ENCODE peak calls at places on chromosomes 1 and 21, in seven cellular contexts. Q is activated T-helper 1 cell treated with anti-CD3 and anti-CD28 coated beads, Interleukin-12 subunit alpha, Interleukin-12 subunit beta, Interleukin-2, Interleukin-4 antibody, amounts not matched to agents 30 ng/mL and 10 ng/mL and 1 ng/mL, durations not matched to agents 14 hours and 24 hours and 36 hours; H is tibial artery; D is HTR-8/SVneo; B is pancreas; N is globus pallidus; Z is breast epithelium. V is an unnamed sample.

GRCh38 chr1:192807221-192807967 is 1.4 kb upstream of the RGS2 start:
- DNase-seq in Q (no peak), H (no peak), D (no peak), B (no peak), N (peak; percentile 38), Z (no peak), V (peak; percentile 31)

GRCh38 chr1:147890177-147890790 is 12.3 kb upstream of the GJA8 start:
- DNase-seq in Q (peak; percentile 42), H (peak; percentile 41), D (peak; percentile 65), B (peak; percentile 30), N (no peak), Z (no peak), V (peak; percentile 19)

GRCh38 chr1:185565314-185565713 is 168.9 kb upstream of the HMCN1 start:
- DNase-seq in Q (no peak), H (no peak), D (peak; percentile 79), B (no peak), N (no peak), Z (no peak), V (peak; percentile 34)

GRCh38 chr1:217274416-217274815 is 356.5 kb downstream of the GPATCH2 start:
- DNase-seq in Q (no peak), H (no peak), D (no peak), B (no peak), N (no peak), Z (no peak), V (no peak)

GRCh38 chr1:67824771-67825170 is 8.5 kb downstream of the GNG12 start:
- DNase-seq in Q (no peak), H (no peak), D (no peak), B (no peak), N (no peak), Z (no peak), V (no peak)

GRCh38 chr1:6584126-6585080 is 4.6 kb downstream of the ZBTB48 start:
- DNase-seq in Q (no peak), H (no peak), D (no peak), B (no peak), N (no peak), Z (no peak), V (no peak)

GRCh38 chr1:171090604-171091003 is at the start of gene FMO3:
- DNase-seq in Q (no peak), H (no peak), D (no peak), B (no peak), N (no peak), Z (no peak), V (no peak)

GRCh38 chr1:9603766-9604753 is 15.3 kb downstream of the TMEM201 start:
- DNase-seq in Q (no peak), H (no peak), D (no peak), B (no peak), N (no peak), Z (no peak), V (no peak)

GRCh38 chr21:37532868-37533780 is 166.6 kb downstream of the DYRK1A start:
- DNase-seq in Q (no peak), H (no peak), D (peak; percentile 57), B (no peak), N (no peak), Z (no peak), V (no peak)

GRCh38 chr1:42831273-42831672 is 14.1 kb upstream of the SVBP start:
- DNase-seq in Q (no peak), H (no peak), D (no peak), B (no peak), N (no peak), Z (no peak), V (no peak)

V was measured in G401.